ENCODE peak calls at places on chromosomes 13 and 19, in seven cellular contexts. G, Z, M, D, R, O and B are unnamed samples.

GRCh38 chr13:23767806-23768205 is 121.4 kb downstream of the MIPEP start:
- DNase-seq in G (no peak), Z (no peak), M (no peak), D (no peak), R (no peak), O (no peak), B (no peak)

GRCh38 chr19:48190288-48191284 is 20.1 kb downstream of the ZSWIM9 start:
- DNase-seq in G (no peak), Z (peak), M (peak), D (peak), R (no peak), O (peak), B (peak)

GRCh38 chr13:42760949-42761348 is 20.4 kb upstream of the FAM216B start:
- DNase-seq in G (no peak), Z (no peak), M (no peak), D (no peak), R (no peak), O (no peak), B (peak)

GRCh38 chr19:30667227-30667626 is 295.0 kb downstream of the ZNF536 start:
- DNase-seq in G (no peak), Z (no peak), M (no peak), D (no peak), R (no peak), O (no peak), B (no peak)

GRCh38 chr13:44474122-44474910 is 100.7 kb downstream of the SERP2 start:
- DNase-seq in G (no peak), Z (no peak), M (no peak), D (no peak), R (no peak), O (peak), B (no peak)

GRCh38 chr13:106038752-106039151 is 496.7 kb downstream of the EFNB2 start:
- DNase-seq in G (no peak), Z (no peak), M (no peak), D (no peak), R (peak), O (peak), B (peak)

GRCh38 chr19:42135836-42136235 is 3.6 kb upstream of the POU2F2 start:
- DNase-seq in G (no peak), Z (no peak), M (no peak), D (no peak), R (no peak), O (no peak), B (no peak)

GRCh38 chr13:24221007-24221406 is 60.5 kb downstream of the SPATA13 start:
- DNase-seq in G (no peak), Z (no peak), M (no peak), D (no peak), R (no peak), O (no peak), B (no peak)

GRCh38 chr19:32652893-32653625 is 21.9 kb downstream of the ANKRD27 start:
- DNase-seq in G (peak), Z (no peak), M (no peak), D (no peak), R (peak), O (peak), B (peak)

GRCh38 chr19:3923096-3923758 is 9.6 kb upstream of the NMRK2 start:
- DNase-seq in G (no peak), Z (no peak), M (no peak), D (no peak), R (no peak), O (no peak), B (no peak)

GRCh38 chr19:12868540-12869112 is 12.6 kb downstream of the DNASE2 start:
- DNase-seq in G (no peak), Z (no peak), M (no peak), D (peak), R (no peak), O (peak), B (no peak)

GRCh38 chr13:38826182-38826813 is 139.4 kb downstream of the FREM2 start:
- DNase-seq in G (no peak), Z (no peak), M (no peak), D (no peak), R (no peak), O (no peak), B (no peak)

GRCh38 chr13:66036024-66036614 is 1194.0 kb downstream of the PCDH9 start:
- DNase-seq in G (no peak), Z (no peak), M (no peak), D (no peak), R (no peak), O (no peak), B (no peak)

GRCh38 chr13:35855531-35856019 is 275.6 kb downstream of the DCLK1 start:
- DNase-seq in G (no peak), Z (peak), M (no peak), D (no peak), R (no peak), O (peak), B (no peak)

GRCh38 chr13:53206455-53206854 is 177.8 kb downstream of the OLFM4 start:
- DNase-seq in G (no peak), Z (no peak), M (no peak), D (no peak), R (no peak), O (peak), B (no peak)
- TF ChIP-seq CTCF in G (no peak), Z (peak), M (peak), D (no peak), R (no peak), O (peak), B (peak)

DNA sequence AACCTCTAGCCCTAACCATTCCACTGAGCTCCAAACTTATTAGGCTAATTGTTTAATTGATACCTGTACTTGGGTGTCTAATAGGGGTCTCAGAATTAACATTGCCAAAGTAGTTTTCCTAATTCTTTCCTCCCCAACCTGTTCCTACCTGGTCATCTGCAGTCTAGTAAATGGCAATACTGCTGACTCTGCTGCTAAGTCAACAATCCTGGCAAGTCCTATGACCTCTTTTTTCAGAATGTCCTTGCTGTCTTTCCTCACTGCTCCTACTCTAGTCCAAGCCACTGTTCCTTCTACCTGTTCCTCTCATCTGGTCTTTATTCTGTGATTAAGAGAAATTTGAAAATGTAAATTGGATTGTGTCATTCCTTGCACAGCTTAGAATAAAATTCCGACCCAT is 143.9 kb downstream of the MTUS2 start:
- DNase-seq in G (no peak), Z (no peak), M (no peak), D (no peak), R (no peak), O (no peak), B (no peak)
- TF ChIP-seq CTCF in G (no peak), Z (no peak), M (no peak), D (no peak), R (no peak), O (no peak), B (no peak)

GRCh38 chr13:80755925-80756324 is 415.0 kb upstream of the SPRY2 start:
- DNase-seq in G (no peak), Z (no peak), M (no peak), D (no peak), R (peak), O (no peak), B (no peak)
- TF ChIP-seq CTCF in G (no peak), Z (no peak), M (no peak), D (no peak), R (no peak), O (no peak), B (no peak)

GRCh38 chr13:113002206-113002821 is 33.3 kb downstream of the MCF2L start:
- DNase-seq in G (no peak), Z (peak), M (no peak), D (no peak), R (no peak), O (no peak), B (no peak)
- TF ChIP-seq CTCF in G (peak), Z (peak), M (peak), D (no peak), R (no peak), O (no peak), B (peak)

DNA sequence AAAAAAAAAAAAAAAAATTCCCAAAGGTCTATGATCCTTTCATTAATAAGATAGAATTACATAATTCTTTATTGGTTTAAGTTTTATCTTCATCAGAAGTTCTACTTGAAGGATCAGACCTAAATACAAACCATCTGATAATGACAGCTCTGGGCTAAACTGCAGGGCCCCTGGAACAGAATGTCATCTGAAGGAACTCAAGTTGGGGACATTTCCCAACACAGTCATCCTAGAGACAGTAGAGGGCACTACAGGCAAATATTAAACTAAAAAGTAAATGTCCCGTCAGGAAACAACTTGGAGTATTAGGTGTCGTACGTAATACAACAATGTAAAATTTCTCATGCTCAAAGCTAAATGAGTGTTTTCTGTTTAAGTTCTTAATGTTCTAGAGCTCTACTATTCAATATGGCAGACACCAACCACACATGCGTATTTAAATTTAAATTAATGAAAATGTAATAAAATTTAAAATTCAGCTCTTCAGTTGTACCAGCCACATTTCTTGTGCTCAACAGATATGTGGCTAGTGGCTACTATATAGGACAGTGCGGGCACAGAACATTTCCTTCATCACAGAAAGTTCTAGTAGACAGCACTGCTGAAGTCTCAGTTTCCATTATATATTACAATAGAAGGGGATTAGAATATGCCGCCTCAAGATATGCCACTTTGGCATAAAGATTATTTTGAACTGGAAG is 21.8 kb upstream of the NAXD start:
- DNase-seq in G (no peak), Z (no peak), M (no peak), D (peak), R (no peak), O (peak), B (peak)
- TF ChIP-seq CTCF in G (peak), Z (peak), M (peak), D (peak), R (peak), O (peak), B (peak)

DNA sequence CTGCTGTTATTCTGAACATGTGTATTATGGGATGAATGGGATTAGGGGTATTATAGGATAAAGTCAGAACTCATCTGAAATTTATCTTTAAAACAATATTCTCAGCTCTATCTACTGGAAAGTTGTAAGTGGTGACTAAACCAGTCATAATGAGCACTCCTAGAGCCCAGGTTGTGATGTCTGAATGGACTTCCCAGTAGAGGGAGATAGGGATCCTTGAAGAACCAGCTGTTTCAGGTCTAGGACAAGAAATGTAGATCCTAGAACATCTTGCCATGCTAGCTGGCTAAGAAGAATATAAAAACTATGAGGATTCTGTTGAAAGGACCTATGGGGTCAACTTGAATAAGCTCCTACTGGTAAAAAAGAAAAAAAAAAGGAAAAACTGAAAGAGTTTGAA is 310.8 kb downstream of the SLC7A1 start:
- DNase-seq in G (no peak), Z (no peak), M (no peak), D (no peak), R (no peak), O (no peak), B (no peak)
- TF ChIP-seq CTCF in G (no peak), Z (no peak), M (no peak), D (no peak), R (peak), O (no peak), B (no peak)

DNA sequence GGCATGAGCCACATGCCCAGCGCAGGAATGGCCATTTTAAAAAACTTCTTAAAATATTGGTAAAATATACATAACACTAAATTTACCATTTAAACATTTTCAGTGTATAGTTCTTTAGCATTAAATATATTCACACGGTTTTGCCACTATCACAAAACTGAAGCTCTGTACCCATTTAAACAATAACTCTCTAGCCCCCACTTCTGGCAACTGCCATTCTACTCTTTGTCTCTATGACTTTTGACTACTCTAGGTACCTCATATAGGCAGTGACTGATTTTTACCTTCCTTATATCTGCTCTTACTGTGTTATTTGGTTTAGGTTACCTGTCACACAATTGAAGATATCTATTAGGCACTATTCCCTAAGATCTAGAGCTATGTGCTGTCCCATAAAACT is 2.3 kb upstream of the KBTBD7 start:
- DNase-seq in G (no peak), Z (no peak), M (no peak), D (no peak), R (no peak), O (peak), B (no peak)
- TF ChIP-seq CTCF in G (no peak), Z (no peak), M (no peak), D (no peak), R (peak), O (peak), B (peak)

GRCh38 chr19:11284535-11284934 is 11.4 kb upstream of the TSPAN16 start:
- DNase-seq in G (no peak), Z (no peak), M (no peak), D (no peak), R (no peak), O (no peak), B (no peak)

GRCh38 chr19:11291991-11292390 is 4.0 kb upstream of the TSPAN16 start:
- DNase-seq in G (no peak), Z (no peak), M (no peak), D (no peak), R (no peak), O (no peak), B (no peak)

GRCh38 chr19:11286312-11286974 is 9.5 kb upstream of the TSPAN16 start:
- DNase-seq in G (peak), Z (no peak), M (no peak), D (no peak), R (peak), O (peak), B (no peak)

GRCh38 chr19:11291415-11291814 is 4.5 kb upstream of the TSPAN16 start:
- DNase-seq in G (no peak), Z (no peak), M (no peak), D (no peak), R (no peak), O (no peak), B (no peak)

GRCh38 chr19:11288349-11288748 is 7.6 kb upstream of the TSPAN16 start:
- DNase-seq in G (no peak), Z (no peak), M (no peak), D (no peak), R (peak), O (peak), B (no peak)
- TF ChIP-seq CTCF in G (peak), Z (peak), M (peak), D (no peak), R (peak), O (peak), B (peak)

GRCh38 chr19:34996978-34997640 is 3.0 kb upstream of the GRAMD1A start:
- DNase-seq in G (no peak), Z (no peak), M (no peak), D (peak), R (no peak), O (no peak), B (no peak)

GRCh38 chr19:34994286-34994642 is 5.9 kb upstream of the GRAMD1A start:
- DNase-seq in G (no peak), Z (no peak), M (no peak), D (no peak), R (no peak), O (no peak), B (no peak)

GRCh38 chr19:34994643-34995471 is 5.3 kb upstream of the GRAMD1A start:
- DNase-seq in G (peak), Z (no peak), M (no peak), D (peak), R (no peak), O (no peak), B (no peak)

GRCh38 chr19:34998777-34999497 is 1.2 kb upstream of the GRAMD1A start:
- DNase-seq in G (no peak), Z (peak), M (no peak), D (no peak), R (no peak), O (no peak), B (no peak)

GRCh38 chr19:34995551-34995950 is 4.6 kb upstream of the GRAMD1A start:
- DNase-seq in G (no peak), Z (no peak), M (no peak), D (no peak), R (no peak), O (no peak), B (no peak)
- TF ChIP-seq CTCF in G (no peak), Z (no peak), M (no peak), D (no peak), R (no peak), O (no peak), B (no peak)

DNA sequence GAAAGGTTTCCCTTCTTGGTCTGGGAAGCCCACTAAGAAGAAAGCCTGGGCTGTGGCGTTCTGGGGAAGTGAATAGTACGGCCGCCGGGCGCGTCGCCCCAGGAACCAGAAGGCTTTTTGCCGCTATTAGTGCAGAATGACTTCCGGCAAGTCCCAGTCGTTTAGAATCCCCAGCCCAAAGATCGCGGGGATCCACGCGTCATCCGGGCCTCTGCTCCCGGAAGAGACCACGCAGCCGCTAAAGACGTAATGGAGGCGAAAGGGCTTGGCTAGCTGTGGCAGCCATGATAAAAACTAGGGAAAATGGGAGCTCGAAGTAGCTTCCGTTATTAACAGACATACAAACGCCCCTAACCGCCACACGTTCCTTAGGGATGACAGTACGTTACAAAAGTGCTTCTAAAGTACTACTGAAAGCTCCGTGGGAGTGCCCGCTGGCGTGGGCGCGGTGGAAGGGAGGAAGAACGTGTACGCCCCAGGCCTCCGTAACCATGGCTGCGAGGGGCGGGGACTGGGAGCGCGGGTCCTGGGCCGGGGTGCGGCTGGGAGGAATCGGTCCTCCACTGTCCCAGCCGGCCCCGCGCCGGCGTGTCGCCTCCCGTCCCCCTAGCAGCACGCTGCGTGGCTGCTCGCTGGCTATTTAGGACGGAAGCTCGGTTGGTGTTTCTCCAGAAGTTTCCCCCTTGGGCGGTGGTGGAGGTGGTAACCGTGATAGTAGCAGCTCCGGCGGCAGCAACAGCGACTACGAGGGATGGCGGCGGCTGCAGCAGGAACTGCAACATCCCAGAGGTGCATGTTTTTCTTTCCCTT is at the start of gene SUGT1:
- DNase-seq in G (peak), Z (peak), M (peak), D (peak), R (peak), O (peak), B (peak)
- TF ChIP-seq CTCF in G (peak), Z (peak), M (peak), D (peak), R (peak), O (peak), B (peak)